ENCODE peak calls at places on chromosomes 4 and X, in four cellular contexts. One of them, this sample, is unnamed.

GRCh38 chr4:36363024-36363423 is 81.6 kb downstream of the DTHD1 start:
- DNase-seq in K562: no peak
- DNase-seq in A549: no peak
- DNase-seq in HepG2: no peak
- DNase-seq in this sample: no peak

GRCh38 chrX:139924069-139924695 is 8.7 kb downstream of the ATP11C start:
- DNase-seq in K562: no peak
- DNase-seq in A549: no peak
- DNase-seq in HepG2: no peak
- DNase-seq in this sample: no peak

GRCh38 chrX:119292445-119292844 is 56.4 kb downstream of the PGRMC1 start:
- DNase-seq in K562: no peak
- DNase-seq in A549: no peak
- DNase-seq in HepG2: no peak
- DNase-seq in this sample: no peak

GRCh38 chrX:153924149-153924861 is 1.8 kb downstream of the ARHGAP4 start:
- DNase-seq in K562: no peak
- DNase-seq in A549: peak
- DNase-seq in HepG2: peak
- DNase-seq in this sample: no peak

GRCh38 chrX:72554448-72555140 is 18.0 kb downstream of the HDAC8 start:
- DNase-seq in K562: peak
- DNase-seq in A549: peak
- DNase-seq in HepG2: no peak
- DNase-seq in this sample: peak

GRCh38 chrX:153778684-153779101 is 2.1 kb upstream of the SRPK3 start:
- DNase-seq in K562: no peak
- DNase-seq in A549: no peak
- DNase-seq in HepG2: no peak
- DNase-seq in this sample: peak

GRCh38 chrX:97096385-97096784 is 212.7 kb downstream of the RPA4 start:
- DNase-seq in K562: no peak
- DNase-seq in A549: no peak
- DNase-seq in HepG2: no peak
- DNase-seq in this sample: no peak

GRCh38 chr4:16225681-16225995 is 633 bp downstream of the TAPT1 start:
- DNase-seq in K562: no peak
- DNase-seq in A549: no peak
- DNase-seq in HepG2: no peak
- DNase-seq in this sample: no peak

GRCh38 chrX:154329284-154329683 is 33.7 kb downstream of the TKTL1 start:
- DNase-seq in K562: no peak
- DNase-seq in A549: no peak
- DNase-seq in HepG2: no peak
- DNase-seq in this sample: no peak

GRCh38 chrX:25599061-25599460 is 539.1 kb upstream of the MAGEB18 start:
- DNase-seq in K562: no peak
- DNase-seq in A549: no peak
- DNase-seq in HepG2: no peak
- DNase-seq in this sample: no peak

GRCh38 chr4:3501126-3501824 is 30.9 kb downstream of the LRPAP1 start:
- DNase-seq in K562: no peak
- DNase-seq in A549: no peak
- DNase-seq in HepG2: no peak
- DNase-seq in this sample: no peak

GRCh38 chrX:14832151-14832550 is 40.7 kb downstream of the FANCB start:
- DNase-seq in K562: no peak
- DNase-seq in A549: no peak
- DNase-seq in HepG2: no peak
- DNase-seq in this sample: no peak

GRCh38 chr4:14652522-14652921 is 349.8 kb upstream of the CPEB2 start:
- DNase-seq in K562: no peak
- DNase-seq in A549: no peak
- DNase-seq in HepG2: no peak
- DNase-seq in this sample: no peak

GRCh38 chr4:48375651-48376291 is 34.4 kb downstream of the SLAIN2 start:
- DNase-seq in K562: no peak
- DNase-seq in A549: no peak
- DNase-seq in HepG2: peak
- DNase-seq in this sample: no peak

GRCh38 chrX:69150294-69150960 is 14.8 kb downstream of the PJA1 start:
- DNase-seq in K562: no peak
- DNase-seq in A549: no peak
- DNase-seq in HepG2: peak
- DNase-seq in this sample: no peak

GRCh38 chr4:17502764-17503163 is 9.1 kb downstream of the QDPR start:
- DNase-seq in K562: no peak
- DNase-seq in A549: no peak
- DNase-seq in HepG2: no peak
- DNase-seq in this sample: no peak

GRCh38 chr4:57344296-57344695 is 234.1 kb upstream of the IGFBP7 start:
- DNase-seq in K562: no peak
- DNase-seq in A549: no peak
- DNase-seq in HepG2: no peak
- DNase-seq in this sample: no peak

GRCh38 chr4:56626963-56627362 is 54.1 kb downstream of the HOPX start:
- DNase-seq in K562: no peak
- DNase-seq in A549: no peak
- DNase-seq in HepG2: peak
- DNase-seq in this sample: no peak

GRCh38 chr4:147498031-147498700 is 17.3 kb downstream of the EDNRA start:
- DNase-seq in K562: no peak
- DNase-seq in A549: no peak
- DNase-seq in HepG2: no peak
- DNase-seq in this sample: no peak

GRCh38 chr4:110988741-110989140 is 365.9 kb upstream of the PITX2 start:
- DNase-seq in K562: no peak
- DNase-seq in A549: no peak
- DNase-seq in HepG2: no peak
- DNase-seq in this sample: no peak

GRCh38 chr4:4837921-4838601 is 21.4 kb upstream of the MSX1 start:
- DNase-seq in K562: no peak
- DNase-seq in A549: no peak
- DNase-seq in HepG2: no peak
- DNase-seq in this sample: no peak

GRCh38 chrX:19673334-19674040 is 158.2 kb upstream of the MAP3K15 start:
- DNase-seq in K562: no peak
- DNase-seq in A549: peak
- DNase-seq in HepG2: peak
- DNase-seq in this sample: no peak

GRCh38 chr4:118279328-118279727 is 73.5 kb downstream of the PRSS12 start:
- DNase-seq in K562: peak
- DNase-seq in A549: no peak
- DNase-seq in HepG2: no peak
- DNase-seq in this sample: no peak

GRCh38 chr4:55921093-55921492 is 27.7 kb upstream of the CEP135 start:
- DNase-seq in K562: no peak
- DNase-seq in A549: no peak
- DNase-seq in HepG2: no peak
- DNase-seq in this sample: no peak

GRCh38 chrX:9865804-9866471 is 79.7 kb downstream of the SHROOM2 start:
- DNase-seq in K562: no peak
- DNase-seq in A549: no peak
- DNase-seq in HepG2: no peak
- DNase-seq in this sample: no peak

GRCh38 chr4:79022529-79022928 is 83.3 kb upstream of the PAQR3 start:
- DNase-seq in K562: no peak
- DNase-seq in A549: no peak
- DNase-seq in HepG2: no peak
- DNase-seq in this sample: no peak

GRCh38 chr4:147994076-147994475 is 262.2 kb downstream of the ARHGAP10 start:
- DNase-seq in K562: no peak
- DNase-seq in A549: no peak
- DNase-seq in HepG2: no peak
- DNase-seq in this sample: no peak

GRCh38 chr4:18666322-18666721 is 644.8 kb upstream of the LCORL start:
- DNase-seq in K562: no peak
- DNase-seq in A549: no peak
- DNase-seq in HepG2: no peak
- DNase-seq in this sample: no peak
- TF ChIP-seq NR3C1 in K562: no peak
- TF ChIP-seq NR3C1 in A549: no peak
- TF ChIP-seq NR3C1 in HepG2: no peak
- TF ChIP-seq NR3C1 in this sample: no peak

GRCh38 chr4:150547154-150547838 is 34.7 kb upstream of the MAB21L2 start:
- DNase-seq in K562: no peak
- DNase-seq in A549: no peak
- DNase-seq in HepG2: no peak
- DNase-seq in this sample: no peak

GRCh38 chr4:150543042-150543441 is 38.9 kb upstream of the MAB21L2 start:
- DNase-seq in K562: peak
- DNase-seq in A549: no peak
- DNase-seq in HepG2: no peak
- DNase-seq in this sample: no peak

GRCh38 chr4:150541681-150542080 is 40.3 kb upstream of the MAB21L2 start:
- DNase-seq in K562: no peak
- DNase-seq in A549: no peak
- DNase-seq in HepG2: no peak
- DNase-seq in this sample: no peak

GRCh38 chr4:150540959-150541360 is 41.0 kb upstream of the MAB21L2 start:
- DNase-seq in K562: peak
- DNase-seq in A549: no peak
- DNase-seq in HepG2: no peak
- DNase-seq in this sample: no peak

GRCh38 chr4:150546286-150546685 is 35.7 kb upstream of the MAB21L2 start:
- DNase-seq in K562: no peak
- DNase-seq in A549: no peak
- DNase-seq in HepG2: no peak
- DNase-seq in this sample: no peak
- TF ChIP-seq NR3C1 in K562: no peak
- TF ChIP-seq NR3C1 in A549: no peak
- TF ChIP-seq NR3C1 in HepG2: no peak
- TF ChIP-seq NR3C1 in this sample: no peak

DNA sequence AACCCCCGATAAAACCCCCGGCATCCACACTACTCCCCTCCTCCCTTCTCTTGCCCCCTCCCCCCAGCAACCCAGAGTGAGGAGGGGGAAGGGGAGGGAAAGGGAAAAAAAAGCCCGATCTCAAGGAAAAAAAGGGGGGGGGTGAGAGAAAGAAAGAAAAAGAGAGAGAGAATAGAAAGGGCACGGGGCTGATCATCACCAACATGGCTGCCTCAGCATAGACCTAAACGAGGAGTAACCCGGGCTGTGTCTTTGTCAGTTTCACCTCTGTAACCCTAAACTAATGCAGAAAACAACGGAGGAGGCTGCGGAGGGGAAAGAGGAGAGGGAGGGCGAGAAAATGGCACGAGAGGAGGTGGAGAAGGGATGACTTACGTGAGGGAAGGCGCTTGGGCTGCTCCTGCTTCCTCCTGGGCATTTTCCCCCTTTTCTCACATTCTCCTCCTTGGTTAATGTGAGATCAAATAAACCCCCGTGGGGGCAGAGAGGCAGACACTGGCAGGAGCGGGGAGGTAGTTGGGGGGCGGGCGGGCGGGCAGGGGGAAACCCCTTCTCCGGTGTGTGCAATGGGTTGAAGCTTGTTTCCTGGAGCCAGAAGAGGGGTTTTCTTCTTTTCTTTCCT is 522 bp downstream of the ZNF827 start:
- DNase-seq in K562: no peak
- DNase-seq in A549: no peak
- DNase-seq in HepG2: no peak
- DNase-seq in this sample: peak
- TF ChIP-seq NR3C1 in K562: no peak
- TF ChIP-seq NR3C1 in A549: no peak
- TF ChIP-seq NR3C1 in HepG2: no peak
- TF ChIP-seq NR3C1 in this sample: no peak

DNA sequence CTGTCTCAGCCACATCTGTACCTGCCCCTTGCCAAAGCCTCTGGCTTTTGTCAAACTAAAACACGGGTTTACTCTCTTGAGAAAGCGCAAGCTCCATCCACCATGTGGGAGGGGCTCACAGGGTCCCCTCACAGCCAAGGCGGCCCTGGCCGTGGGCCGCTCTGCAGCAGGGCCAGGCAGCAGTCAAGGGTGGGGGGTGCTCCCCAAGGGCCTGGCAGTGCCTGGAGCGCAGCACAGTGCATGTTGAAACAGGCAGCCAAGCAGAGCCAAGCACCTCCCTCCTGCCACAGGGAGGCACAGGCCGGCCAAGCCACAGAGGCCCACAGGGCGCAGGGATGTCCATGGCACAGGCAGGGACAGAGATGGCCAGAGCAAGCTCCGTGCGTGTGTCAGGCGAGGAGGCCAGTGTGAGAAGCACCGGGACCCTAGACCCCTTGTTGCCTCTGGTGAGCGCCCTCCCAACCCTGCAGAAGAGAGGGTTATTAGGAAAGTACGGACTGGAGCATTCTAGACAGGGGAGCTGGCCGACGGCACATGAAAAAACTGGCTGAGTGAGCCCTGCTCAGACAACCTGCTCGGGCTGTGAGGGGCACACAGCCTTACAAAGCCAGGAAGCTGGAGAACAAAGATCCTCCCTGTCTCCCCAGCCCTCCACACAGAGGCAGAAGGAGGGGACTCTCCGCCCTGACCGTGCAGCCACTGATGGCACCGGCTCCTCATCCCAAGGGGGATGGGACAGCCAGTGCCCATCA is 39.0 kb downstream of the FAM53A start:
- DNase-seq in K562: no peak
- DNase-seq in A549: no peak
- DNase-seq in HepG2: no peak
- DNase-seq in this sample: no peak
- TF ChIP-seq NR3C1 in K562: no peak
- TF ChIP-seq NR3C1 in A549: no peak
- TF ChIP-seq NR3C1 in HepG2: no peak
- TF ChIP-seq NR3C1 in this sample: no peak

DNA sequence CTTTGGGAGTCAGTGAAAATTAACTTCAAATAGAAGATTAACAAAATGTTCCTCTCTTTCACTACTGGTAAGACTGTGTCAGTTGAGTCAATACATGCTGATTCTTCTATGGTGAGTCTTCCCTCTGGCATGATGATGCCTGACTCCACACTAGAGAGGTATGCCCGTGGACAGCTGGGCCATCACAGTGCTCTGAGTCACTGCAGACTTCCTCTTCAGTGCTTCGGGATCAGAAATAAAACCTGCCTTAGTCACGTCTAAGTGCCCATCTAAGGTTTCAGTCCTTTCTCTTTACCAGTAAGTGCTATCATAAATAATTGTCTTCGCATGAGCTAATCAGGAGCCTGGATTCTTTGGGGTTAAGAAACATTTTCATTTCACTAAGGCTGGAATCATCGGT is 1.6 kb upstream of the ASB5 start:
- DNase-seq in K562: no peak
- DNase-seq in A549: peak
- DNase-seq in HepG2: peak
- DNase-seq in this sample: no peak
- TF ChIP-seq NR3C1 in K562: no peak
- TF ChIP-seq NR3C1 in A549: no peak
- TF ChIP-seq NR3C1 in HepG2: no peak
- TF ChIP-seq NR3C1 in this sample: no peak

GRCh38 chrX:63434665-63435064 is 83.5 kb upstream of the SPIN4 start:
- DNase-seq in K562: peak
- DNase-seq in A549: no peak
- DNase-seq in HepG2: no peak
- DNase-seq in this sample: peak
- TF ChIP-seq NR3C1 in K562: no peak
- TF ChIP-seq NR3C1 in A549: no peak
- TF ChIP-seq NR3C1 in HepG2: no peak
- TF ChIP-seq NR3C1 in this sample: no peak